ENCODE peak calls at places on chromosome 14, in seven cellular contexts. D is EL; F is HCT116; M is fibroblast of lung; U is activated CD8-positive, alpha-beta memory T cell treated with anti-CD3 and anti-CD28 coated beads for 4 hours; K is SK-MEL-5; P is NCI-H146. B is an unnamed sample.

GRCh38 chr14:20454645-20455354 is at the start of the genes APEX1 and OSGEP:
- DNase-seq in D (peak), F (peak), M (peak), U (peak), K (peak), P (peak), B (peak)

GRCh38 chr14:68510201-68510600 is 282.7 kb downstream of the ZFP36L1 start:
- DNase-seq in D (peak), F (no peak), M (peak), U (no peak), K (no peak), P (no peak), B (no peak)

GRCh38 chr14:87217023-87217422 is 776.0 kb downstream of the GALC start:
- DNase-seq in D (no peak), F (no peak), M (no peak), U (no peak), K (no peak), P (no peak), B (no peak)

GRCh38 chr14:61537567-61538463 is 157.5 kb upstream of the HIF1A start:
- DNase-seq in D (peak), F (peak), M (peak), U (peak), K (no peak), P (peak), B (no peak)

GRCh38 chr14:78254911-78255431 is 84.8 kb downstream of the NRXN3 start:
- DNase-seq in D (peak), F (no peak), M (peak), U (no peak), K (peak), P (peak), B (peak)

GRCh38 chr14:51783765-51784164 is 76.6 kb upstream of the GNG2 start:
- DNase-seq in D (peak), F (no peak), M (peak), U (no peak), K (no peak), P (no peak), B (peak)

GRCh38 chr14:31677630-31678029 is 116.4 kb downstream of the NUBPL start:
- DNase-seq in D (no peak), F (no peak), M (no peak), U (no peak), K (no peak), P (peak), B (no peak)

GRCh38 chr14:31943861-31944255 is 133.2 kb upstream of the ARHGAP5 start:
- DNase-seq in D (no peak), F (no peak), M (no peak), U (no peak), K (no peak), P (no peak), B (no peak)

GRCh38 chr14:102544745-102545460 is 35.3 kb upstream of the ANKRD9 start:
- DNase-seq in D (no peak), F (no peak), M (no peak), U (no peak), K (no peak), P (no peak), B (no peak)

GRCh38 chr14:48686650-48687049 is 899.5 kb downstream of the RPS29 start:
- DNase-seq in D (no peak), F (no peak), M (peak), U (no peak), K (no peak), P (no peak), B (no peak)

GRCh38 chr14:69644814-69645213 is 33.4 kb downstream of the SUSD6 start:
- DNase-seq in D (no peak), F (no peak), M (no peak), U (no peak), K (no peak), P (no peak), B (no peak)

GRCh38 chr14:72651081-72651480 is 242.8 kb downstream of the DPF3 start:
- DNase-seq in D (peak), F (no peak), M (peak), U (no peak), K (no peak), P (no peak), B (no peak)

GRCh38 chr14:88248606-88249005 is 74.5 kb downstream of the KCNK10 start:
- DNase-seq in D (no peak), F (no peak), M (peak), U (no peak), K (no peak), P (no peak), B (peak)

GRCh38 chr14:101199028-101199770 is 295.7 kb upstream of the RTL1 start:
- DNase-seq in D (no peak), F (no peak), M (no peak), U (no peak), K (no peak), P (no peak), B (no peak)

GRCh38 chr14:69360438-69361108 is 37.5 kb downstream of the ERH start:
- DNase-seq in D (no peak), F (no peak), M (no peak), U (no peak), K (no peak), P (no peak), B (peak)

GRCh38 chr14:75430526-75430925 is 2.7 kb downstream of the JDP2 start:
- DNase-seq in D (no peak), F (no peak), M (peak), U (no peak), K (no peak), P (no peak), B (no peak)

GRCh38 chr14:29529418-29529817 is 398.2 kb downstream of the PRKD1 start:
- DNase-seq in D (peak), F (no peak), M (no peak), U (no peak), K (peak), P (peak), B (no peak)

GRCh38 chr14:92450351-92451070 is 63.1 kb upstream of the RIN3 start:
- DNase-seq in D (no peak), F (no peak), M (no peak), U (no peak), K (no peak), P (no peak), B (no peak)

GRCh38 chr14:94517248-94517640 is 8.0 kb upstream of the SERPINA12 start:
- DNase-seq in D (no peak), F (no peak), M (no peak), U (no peak), K (no peak), P (no peak), B (no peak)

GRCh38 chr14:29836395-29836794 is 91.3 kb downstream of the PRKD1 start:
- DNase-seq in D (no peak), F (no peak), M (no peak), U (no peak), K (no peak), P (no peak), B (no peak)

GRCh38 chr14:102986810-102987579 is 64.5 kb downstream of the AMN start:
- DNase-seq in D (no peak), F (no peak), M (peak), U (no peak), K (no peak), P (no peak), B (no peak)

GRCh38 chr14:54343276-54344121 is 53.3 kb upstream of the CDKN3 start:
- DNase-seq in D (no peak), F (no peak), M (peak), U (no peak), K (no peak), P (peak), B (no peak)

GRCh38 chr14:61322011-61322798 is 826 bp downstream of the PRKCH start:
- DNase-seq in D (no peak), F (no peak), M (no peak), U (no peak), K (no peak), P (peak), B (no peak)

GRCh38 chr14:54625158-54625557 is 58.2 kb downstream of the SAMD4A start:
- DNase-seq in D (peak), F (no peak), M (peak), U (no peak), K (no peak), P (no peak), B (no peak)

GRCh38 chr14:92846162-92846897 is 52.2 kb downstream of the GOLGA5 start:
- DNase-seq in D (peak), F (peak), M (peak), U (no peak), K (peak), P (no peak), B (peak)

GRCh38 chr14:100190126-100190525 is 30.7 kb upstream of the DEGS2 start:
- DNase-seq in D (no peak), F (no peak), M (no peak), U (no peak), K (no peak), P (no peak), B (no peak)

GRCh38 chr14:95597784-95598204 is 62.9 kb downstream of the GLRX5 start:
- DNase-seq in D (peak), F (no peak), M (peak), U (no peak), K (no peak), P (peak), B (no peak)

GRCh38 chr14:33985242-33985641 is 34.4 kb upstream of the EGLN3 start:
- DNase-seq in D (no peak), F (peak), M (no peak), U (no peak), K (no peak), P (no peak), B (no peak)

GRCh38 chr14:68681256-68681655 is 111.6 kb downstream of the ZFP36L1 start:
- DNase-seq in D (no peak), F (no peak), M (no peak), U (no peak), K (no peak), P (no peak), B (no peak)

B was measured in MV-4-11.